ENCODE peak calls at places on chromosome 17, in seven cellular contexts. One of them, this sample, is unnamed.

GRCh38 chr17:79987187-79987889 is 48.3 kb downstream of the TBC1D16 start:
- DNase-seq in effector CD4-positive, alpha-beta T cell: no peak
- DNase-seq in SHP77: no peak
- DNase-seq in T-helper 9 cell: no peak
- DNase-seq in neural crest cell: no peak
- DNase-seq in mesenchymal stem cell: no peak
- DNase-seq in progenitor cell of endocrine pancreas: no peak
- DNase-seq in this sample: no peak

GRCh38 chr17:13728751-13729150 is 127.0 kb upstream of the HS3ST3A1 start:
- DNase-seq in effector CD4-positive, alpha-beta T cell: no peak
- DNase-seq in SHP77: no peak
- DNase-seq in T-helper 9 cell: no peak
- DNase-seq in neural crest cell: no peak
- DNase-seq in mesenchymal stem cell: no peak
- DNase-seq in progenitor cell of endocrine pancreas: no peak
- DNase-seq in this sample: no peak

GRCh38 chr17:72414967-72415853 is 294.4 kb downstream of the SOX9 start:
- DNase-seq in effector CD4-positive, alpha-beta T cell: no peak
- DNase-seq in SHP77: no peak
- DNase-seq in T-helper 9 cell: no peak
- DNase-seq in neural crest cell: no peak
- DNase-seq in mesenchymal stem cell: no peak
- DNase-seq in progenitor cell of endocrine pancreas: no peak
- DNase-seq in this sample: no peak

GRCh38 chr17:72387969-72388368 is 267.1 kb downstream of the SOX9 start:
- DNase-seq in effector CD4-positive, alpha-beta T cell: no peak
- DNase-seq in SHP77: no peak
- DNase-seq in T-helper 9 cell: no peak
- DNase-seq in neural crest cell: no peak
- DNase-seq in mesenchymal stem cell: peak
- DNase-seq in progenitor cell of endocrine pancreas: no peak
- DNase-seq in this sample: no peak

GRCh38 chr17:51684214-51684613 is 423.9 kb downstream of the UTP18 start:
- DNase-seq in effector CD4-positive, alpha-beta T cell: no peak
- DNase-seq in SHP77: no peak
- DNase-seq in T-helper 9 cell: no peak
- DNase-seq in neural crest cell: no peak
- DNase-seq in mesenchymal stem cell: no peak
- DNase-seq in progenitor cell of endocrine pancreas: no peak
- DNase-seq in this sample: no peak

GRCh38 chr17:56206351-56206750 is 53.1 kb downstream of the ANKFN1 start:
- DNase-seq in effector CD4-positive, alpha-beta T cell: no peak
- DNase-seq in SHP77: no peak
- DNase-seq in T-helper 9 cell: no peak
- DNase-seq in neural crest cell: no peak
- DNase-seq in mesenchymal stem cell: no peak
- DNase-seq in progenitor cell of endocrine pancreas: no peak
- DNase-seq in this sample: no peak

GRCh38 chr17:44919411-44919810 is 4.1 kb upstream of the GFAP start:
- DNase-seq in effector CD4-positive, alpha-beta T cell: no peak
- DNase-seq in SHP77: no peak
- DNase-seq in T-helper 9 cell: no peak
- DNase-seq in neural crest cell: no peak
- DNase-seq in mesenchymal stem cell: no peak
- DNase-seq in progenitor cell of endocrine pancreas: no peak
- DNase-seq in this sample: no peak

GRCh38 chr17:31385428-31386285 is 5.8 kb upstream of the RAB11FIP4 start:
- DNase-seq in effector CD4-positive, alpha-beta T cell: no peak
- DNase-seq in SHP77: no peak
- DNase-seq in T-helper 9 cell: no peak
- DNase-seq in neural crest cell: no peak
- DNase-seq in mesenchymal stem cell: no peak
- DNase-seq in progenitor cell of endocrine pancreas: no peak
- DNase-seq in this sample: no peak

GRCh38 chr17:42780816-42781638 is 617 bp downstream of the WNK4 start:
- DNase-seq in effector CD4-positive, alpha-beta T cell: no peak
- DNase-seq in SHP77: no peak
- DNase-seq in T-helper 9 cell: no peak
- DNase-seq in neural crest cell: no peak
- DNase-seq in mesenchymal stem cell: peak
- DNase-seq in progenitor cell of endocrine pancreas: no peak
- DNase-seq in this sample: no peak

This sample was measured in NCI-H1092 treated with DMSO at 0.1 percent for 48 hours.